ENCODE peak calls at places on chromosomes 5 and 9, in ten cellular contexts. F is AG10803, C is fibroblast of mammary gland, A is dorsolateral prefrontal cortex, R is sigmoid colon, P is thoracic aorta, L is RWPE2, V is astrocyte of the spinal cord, W is kidney, E is colonic mucosa. B is an unnamed sample.

GRCh38 chr9:108297025-108297424 is 558.8 kb downstream of the ACTL7B start:
- DNase-seq in F (peak), C (peak), A (no peak), R (peak), P (no peak), L (no peak), V (peak), W (no peak), E (no peak), B (peak)

GRCh38 chr5:149133795-149134777 is 7.2 kb upstream of the ABLIM3 start:
- DNase-seq in F (peak), C (peak), A (no peak), R (no peak), P (peak), L (peak), V (peak), W (no peak), E (no peak), B (peak)

GRCh38 chr5:44783916-44784315 is 24.8 kb upstream of the MRPS30 start:
- DNase-seq in F (no peak), C (no peak), A (no peak), R (no peak), P (no peak), L (no peak), V (no peak), W (no peak), E (no peak), B (no peak)

GRCh38 chr5:148511832-148512347 is 128.1 kb downstream of the FBXO38 start:
- DNase-seq in F (no peak), C (no peak), A (no peak), R (no peak), P (no peak), L (no peak), V (no peak), W (no peak), E (no peak), B (no peak)

GRCh38 chr9:21381752-21382339 is 3.4 kb downstream of the IFNA2 start:
- DNase-seq in F (no peak), C (no peak), A (no peak), R (no peak), P (no peak), L (no peak), V (no peak), W (no peak), E (no peak), B (no peak)

GRCh38 chr9:131714161-131714646 is 25.7 kb downstream of the RAPGEF1 start:
- DNase-seq in F (peak), C (peak), A (no peak), R (peak), P (peak), L (peak), V (peak), W (no peak), E (no peak), B (peak)

GRCh38 chr5:146337928-146338327 is 711 bp upstream of the POU4F3 start:
- DNase-seq in F (no peak), C (no peak), A (no peak), R (no peak), P (no peak), L (no peak), V (no peak), W (no peak), E (no peak), B (no peak)

GRCh38 chr9:82202808-82203207 is 214.2 kb downstream of the SPATA31D1 start:
- DNase-seq in F (peak), C (peak), A (no peak), R (no peak), P (no peak), L (no peak), V (peak), W (no peak), E (no peak), B (peak)

GRCh38 chr9:18441245-18441644 is 32.7 kb upstream of the ADAMTSL1 start:
- DNase-seq in F (no peak), C (no peak), A (no peak), R (no peak), P (no peak), L (no peak), V (peak), W (no peak), E (no peak), B (no peak)

GRCh38 chr9:16598316-16598715 is 272.2 kb downstream of the BNC2 start:
- DNase-seq in F (no peak), C (peak), A (no peak), R (no peak), P (no peak), L (no peak), V (no peak), W (no peak), E (no peak), B (no peak)

GRCh38 chr5:10668697-10669096 is 92.3 kb downstream of the DAP start:
- DNase-seq in F (no peak), C (peak), A (no peak), R (no peak), P (no peak), L (no peak), V (no peak), W (no peak), E (no peak), B (peak)

GRCh38 chr9:134648701-134649525 is 7.3 kb downstream of the COL5A1 start:
- DNase-seq in F (peak), C (peak), A (no peak), R (no peak), P (no peak), L (no peak), V (peak), W (peak), E (no peak), B (no peak)

GRCh38 chr5:170508660-170509322 is 5.0 kb downstream of the KCNIP1 start:
- DNase-seq in F (no peak), C (no peak), A (no peak), R (no peak), P (no peak), L (no peak), V (no peak), W (no peak), E (no peak), B (no peak)

GRCh38 chr5:164921722-164922121 is 1416.3 kb downstream of the MAT2B start:
- DNase-seq in F (no peak), C (no peak), A (no peak), R (no peak), P (no peak), L (no peak), V (no peak), W (no peak), E (no peak), B (no peak)

GRCh38 chr9:97984188-97985057 is 1.3 kb downstream of the ANP32B start:
- DNase-seq in F (peak), C (peak), A (peak), R (peak), P (peak), L (peak), V (peak), W (peak), E (peak), B (peak)

GRCh38 chr9:117903453-117903852 is 199.2 kb downstream of the TLR4 start:
- DNase-seq in F (no peak), C (no peak), A (no peak), R (no peak), P (no peak), L (no peak), V (no peak), W (no peak), E (no peak), B (no peak)

GRCh38 chr5:32193591-32193990 is 19.5 kb upstream of the GOLPH3 start:
- DNase-seq in F (peak), C (peak), A (no peak), R (peak), P (peak), L (peak), V (peak), W (peak), E (peak), B (peak)

GRCh38 chr9:97853844-97854695 is 1.0 kb downstream of the FOXE1 start:
- DNase-seq in F (peak), C (peak), A (no peak), R (no peak), P (no peak), L (no peak), V (no peak), W (no peak), E (no peak), B (peak)

GRCh38 chr5:164000819-164001218 is 495.4 kb downstream of the MAT2B start:
- DNase-seq in F (no peak), C (peak), A (no peak), R (no peak), P (no peak), L (no peak), V (no peak), W (no peak), E (no peak), B (peak)

GRCh38 chr5:119393746-119394145 is 37.9 kb downstream of the TNFAIP8 start:
- DNase-seq in F (no peak), C (peak), A (no peak), R (no peak), P (no peak), L (no peak), V (peak), W (no peak), E (no peak), B (no peak)

GRCh38 chr5:119389288-119390065 is 33.7 kb downstream of the TNFAIP8 start:
- DNase-seq in F (peak), C (peak), A (no peak), R (no peak), P (no peak), L (no peak), V (peak), W (no peak), E (no peak), B (peak)

GRCh38 chr5:119396265-119396664 is 40.4 kb downstream of the TNFAIP8 start:
- DNase-seq in F (no peak), C (no peak), A (no peak), R (no peak), P (no peak), L (no peak), V (no peak), W (no peak), E (no peak), B (no peak)

GRCh38 chr5:119395080-119395836 is 39.4 kb downstream of the TNFAIP8 start:
- DNase-seq in F (peak), C (no peak), A (no peak), R (no peak), P (no peak), L (no peak), V (no peak), W (no peak), E (no peak), B (no peak)

DNA sequence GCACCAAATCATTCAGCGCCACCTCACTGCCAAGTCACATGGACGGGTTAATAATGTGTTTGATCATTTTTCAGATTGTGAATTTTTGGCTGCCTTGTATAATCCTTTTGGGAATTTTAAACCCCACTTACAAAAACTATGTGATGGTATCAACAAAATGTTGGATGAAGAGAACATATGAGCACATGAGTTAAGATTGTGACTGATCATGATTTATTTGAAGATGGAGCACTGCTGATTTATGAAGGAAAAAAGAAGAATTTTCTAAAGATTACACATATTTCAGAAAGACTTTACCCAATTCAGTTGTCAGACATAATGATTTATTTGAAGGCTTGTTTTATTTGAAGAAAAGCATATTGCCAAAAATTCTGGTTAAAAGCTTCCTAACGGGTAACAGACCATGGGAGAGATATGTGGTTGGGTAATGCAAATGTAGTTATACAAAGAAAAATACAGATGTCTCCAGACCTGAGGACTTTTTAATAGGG is 37.4 kb downstream of the TNFAIP8 start:
- DNase-seq in F (peak), C (peak), A (no peak), R (no peak), P (no peak), L (no peak), V (no peak), W (no peak), E (no peak), B (no peak)
- H3K4me3 ChIP-seq in F (no peak), C (no peak), A (no peak), R (no peak), P (no peak), L (no peak), V (no peak), W (no peak), E (no peak), B (no peak)

GRCh38 chr5:71454913-71455312 is 538 bp upstream of the BDP1 start:
- DNase-seq in F (no peak), C (no peak), A (no peak), R (no peak), P (no peak), L (no peak), V (no peak), W (peak), E (no peak), B (no peak)

GRCh38 chr5:71456362-71456743 is 902 bp downstream of the BDP1 start:
- DNase-seq in F (no peak), C (peak), A (no peak), R (no peak), P (no peak), L (no peak), V (no peak), W (no peak), E (no peak), B (no peak)

GRCh38 chr5:71455427-71456361 is at the start of gene BDP1:
- DNase-seq in F (peak), C (peak), A (peak), R (peak), P (peak), L (peak), V (peak), W (peak), E (peak), B (peak)

GRCh38 chr5:71460693-71461092 is 5.2 kb downstream of the BDP1 start:
- DNase-seq in F (no peak), C (no peak), A (no peak), R (no peak), P (no peak), L (no peak), V (no peak), W (no peak), E (no peak), B (no peak)

DNA sequence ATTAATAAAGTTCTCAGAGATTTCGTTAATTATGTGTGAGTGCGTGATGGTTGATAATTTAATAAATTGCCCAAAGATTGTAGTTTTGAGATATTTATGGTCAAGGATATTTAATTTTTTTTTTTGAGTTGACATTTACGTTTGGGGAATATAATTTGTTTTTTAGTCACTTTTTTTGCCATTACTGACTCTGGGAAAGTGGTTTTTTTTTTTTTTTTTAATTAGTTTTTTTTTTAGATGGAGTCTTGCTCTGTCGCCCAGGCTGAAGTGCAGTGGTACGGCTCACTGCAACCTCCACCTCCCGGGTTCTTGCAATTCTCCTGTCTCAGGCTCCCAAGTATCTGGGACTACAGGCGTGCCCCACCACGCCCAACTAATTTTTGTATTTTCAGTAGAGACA is 1.7 kb downstream of the BDP1 start:
- DNase-seq in F (no peak), C (no peak), A (no peak), R (no peak), P (no peak), L (no peak), V (no peak), W (no peak), E (no peak), B (no peak)
- H3K4me3 ChIP-seq in F (peak), C (peak), A (peak), R (no peak), P (peak), L (peak), V (peak), W (peak), E (peak), B (peak)

GRCh38 chr9:136543280-136543679 is 2.6 kb downstream of the NOTCH1 start:
- DNase-seq in F (no peak), C (no peak), A (no peak), R (no peak), P (no peak), L (no peak), V (no peak), W (no peak), E (no peak), B (no peak)
- H3K4me3 ChIP-seq in F (no peak), C (no peak), A (peak), R (no peak), P (no peak), L (no peak), V (no peak), W (peak), E (no peak), B (no peak)

GRCh38 chr5:177085985-177086917 is at the start of gene FGFR4:
- DNase-seq in F (peak), C (peak), A (no peak), R (peak), P (no peak), L (peak), V (peak), W (peak), E (peak), B (peak)
- H3K4me3 ChIP-seq in F (peak), C (no peak), A (peak), R (peak), P (peak), L (peak), V (peak), W (peak), E (peak), B (peak)

GRCh38 chr5:181098642-181099452 is 32.1 kb downstream of the OR2V1 start:
- DNase-seq in F (no peak), C (no peak), A (no peak), R (no peak), P (no peak), L (no peak), V (no peak), W (no peak), E (no peak), B (peak)

GRCh38 chr5:181099453-181100086 is 31.4 kb downstream of the OR2V1 start:
- DNase-seq in F (no peak), C (no peak), A (no peak), R (no peak), P (no peak), L (no peak), V (no peak), W (no peak), E (no peak), B (no peak)

DNA sequence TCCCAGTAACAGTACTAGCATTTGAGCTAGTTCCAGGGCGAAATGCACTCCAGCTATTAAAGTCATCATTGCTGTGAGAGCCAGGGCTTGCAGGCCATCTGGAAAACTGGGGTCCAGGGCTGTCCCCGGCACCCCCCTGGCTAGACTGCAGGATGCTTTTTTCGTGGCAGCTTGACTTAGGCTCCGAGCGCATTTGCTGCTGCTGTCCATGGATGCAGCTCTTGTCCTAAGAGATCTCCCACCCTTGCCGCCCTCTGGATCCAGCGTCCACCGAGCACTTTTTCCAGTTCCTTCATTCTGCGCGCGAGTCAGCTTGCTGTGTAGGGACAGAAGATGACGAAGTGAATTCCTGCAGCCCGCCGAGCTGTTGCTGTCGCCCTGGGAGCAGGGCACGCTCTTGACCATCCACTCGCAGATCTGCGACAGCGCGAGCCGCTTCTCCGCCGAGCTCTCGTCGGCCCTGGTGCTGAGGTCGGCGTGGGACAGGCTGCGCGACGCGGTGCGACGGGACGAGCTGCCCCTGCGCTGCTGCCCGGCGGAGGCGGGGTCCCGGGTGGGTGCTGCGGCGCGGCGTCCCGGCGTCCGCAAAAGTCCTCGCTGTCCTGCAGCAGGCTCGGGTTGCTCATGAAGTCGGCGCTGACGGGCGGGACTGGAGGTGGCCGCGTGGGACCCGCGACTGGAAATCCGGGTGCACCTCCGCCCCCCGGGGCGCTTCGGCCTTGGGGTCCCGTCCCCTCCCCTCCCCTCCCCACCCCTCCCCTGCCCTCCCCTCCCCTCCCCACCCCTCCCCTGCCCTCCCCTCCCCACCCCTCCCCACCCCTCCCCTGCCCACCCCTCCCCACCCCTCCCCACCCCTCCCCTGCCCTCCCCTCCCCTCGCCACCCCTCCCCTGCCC is 30.6 kb downstream of the OR2V1 start:
- DNase-seq in F (peak), C (peak), A (no peak), R (no peak), P (no peak), L (no peak), V (no peak), W (no peak), E (no peak), B (peak)
- H3K4me3 ChIP-seq in F (no peak), C (peak), A (peak), R (no peak), P (peak), L (peak), V (no peak), W (no peak), E (no peak), B (no peak)

GRCh38 chr9:14203366-14204056 is 110.4 kb downstream of the NFIB start:
- DNase-seq in F (no peak), C (peak), A (peak), R (peak), P (no peak), L (no peak), V (peak), W (no peak), E (peak), B (peak)
- H3K4me3 ChIP-seq in F (no peak), C (no peak), A (peak), R (peak), P (peak), L (no peak), V (no peak), W (peak), E (no peak), B (no peak)

GRCh38 chr9:127925959-127926949 is 4.3 kb downstream of the PIP5KL1 start:
- DNase-seq in F (no peak), C (no peak), A (no peak), R (no peak), P (no peak), L (no peak), V (no peak), W (no peak), E (no peak), B (no peak)
- H3K4me3 ChIP-seq in F (no peak), C (no peak), A (no peak), R (no peak), P (no peak), L (peak), V (peak), W (no peak), E (no peak), B (no peak)

GRCh38 chr9:33288828-33289483 is 1.4 kb upstream of the NFX1 start:
- DNase-seq in F (no peak), C (no peak), A (no peak), R (peak), P (no peak), L (no peak), V (no peak), W (peak), E (no peak), B (no peak)
- H3K4me3 ChIP-seq in F (no peak), C (no peak), A (peak), R (no peak), P (peak), L (no peak), V (no peak), W (peak), E (no peak), B (no peak)

DNA sequence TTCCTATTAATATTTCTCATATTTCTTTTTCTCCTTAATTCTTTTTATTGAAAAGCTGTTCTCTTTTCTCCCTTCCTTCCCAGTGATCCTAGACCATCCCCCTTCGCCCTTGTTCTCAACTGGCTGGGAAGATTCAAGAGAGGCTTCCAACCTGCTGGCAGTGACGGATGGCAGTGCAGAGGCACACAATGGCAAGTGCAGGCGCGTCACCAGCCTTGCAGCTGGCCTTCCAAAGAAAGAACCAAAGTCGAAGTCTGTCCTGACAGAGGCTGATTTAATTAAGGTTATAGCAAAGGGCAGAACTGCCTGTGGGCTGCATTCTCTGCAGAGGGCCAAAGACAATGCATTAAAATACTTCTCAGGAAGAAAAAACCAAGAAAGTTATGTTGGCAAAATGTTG is 7.4 kb downstream of the CEMIP2 start:
- DNase-seq in F (no peak), C (no peak), A (no peak), R (no peak), P (no peak), L (no peak), V (no peak), W (no peak), E (peak), B (no peak)
- H3K4me3 ChIP-seq in F (no peak), C (no peak), A (no peak), R (no peak), P (no peak), L (no peak), V (no peak), W (no peak), E (no peak), B (no peak)

B was measured in MG63.